ENCODE peak calls at places on chromosomes 16 and 17, in seven cellular contexts. K is KBM-7; U is activated naive CD4-positive, alpha-beta T cell; A is memory B cell; Q is EL; F is psoas muscle; X is stimulated activated CD4-positive, alpha-beta T cell treated with anti-CD3 and anti-CD28 coated beads, Interleukin-1b, Interleukin-23, amount 100 ng/mL, for 24 hours. Z is an unnamed sample.

GRCh38 chr16:3564130-3564888 is 12.9 kb downstream of the NLRC3 start:
- DNase-seq in K (no peak), U (no peak), A (no peak), Q (no peak), F (no peak), X (no peak), Z (no peak)

GRCh38 chr17:66123163-66123562 is 68.8 kb downstream of the CEP112 start:
- DNase-seq in K (no peak), U (no peak), A (no peak), Q (peak), F (no peak), X (no peak), Z (no peak)

GRCh38 chr16:88382491-88383400 is at the start of gene ZNF469:
- DNase-seq in K (no peak), U (no peak), A (peak), Q (peak), F (peak), X (no peak), Z (no peak)

GRCh38 chr16:89443727-89444084 is 46.7 kb downstream of the ANKRD11 start:
- DNase-seq in K (no peak), U (no peak), A (no peak), Q (no peak), F (no peak), X (no peak), Z (peak)

GRCh38 chr17:45177563-45177962 is 15.9 kb downstream of the HEXIM2 start:
- DNase-seq in K (no peak), U (no peak), A (no peak), Q (no peak), F (no peak), X (no peak), Z (no peak)

GRCh38 chr17:32357615-32358014 is 7.7 kb downstream of the ZNF207 start:
- DNase-seq in K (no peak), U (no peak), A (no peak), Q (no peak), F (no peak), X (no peak), Z (no peak)

GRCh38 chr16:19284207-19284606 is 1.3 kb upstream of the CLEC19A start:
- DNase-seq in K (no peak), U (no peak), A (no peak), Q (peak), F (peak), X (no peak), Z (peak)

GRCh38 chr17:63937920-63938319 is 5.8 kb upstream of the CD79B start:
- DNase-seq in K (no peak), U (no peak), A (no peak), Q (no peak), F (no peak), X (no peak), Z (no peak)

GRCh38 chr16:86073763-86074493 is 175.0 kb downstream of the IRF8 start:
- DNase-seq in K (no peak), U (no peak), A (no peak), Q (no peak), F (no peak), X (no peak), Z (no peak)

GRCh38 chr17:3683054-3683511 is 12.9 kb downstream of the P2RX5 start:
- DNase-seq in K (peak), U (peak), A (peak), Q (peak), F (no peak), X (peak), Z (no peak)